ENCODE peak calls at places on chromosome 14, in four cellular contexts. P is foreskin fibroblast, F is OCI-LY7, U is upper lobe of right lung. W is an unnamed sample.

GRCh38 chr14:100902792-100903191 is 730 bp downstream of the RTL1 start:
- DNase-seq in F (no peak), P (no peak), U (no peak), W (no peak)

GRCh38 chr14:100536141-100536540 is 51.1 kb downstream of the BEGAIN start:
- DNase-seq in F (no peak), U (peak; percentile 33), P (no peak), W (no peak)

GRCh38 chr14:76880432-76880831 is 54.2 kb downstream of the LRRC74A start:
- DNase-seq in U (no peak), P (no peak), F (no peak), W (no peak)

GRCh38 chr14:104678901-104679705 is 10.3 kb upstream of the INF2 start:
- DNase-seq in F (no peak), U (no peak), P (no peak), W (no peak)

GRCh38 chr14:54462048-54462447 is 20.9 kb upstream of the CNIH1 start:
- DNase-seq in U (no peak), F (no peak), P (no peak), W (no peak)

GRCh38 chr14:104355949-104356737 is 217.8 kb downstream of the KIF26A start:
- DNase-seq in P (no peak), U (peak; percentile 59), F (no peak), W (no peak)

GRCh38 chr14:35963209-35963608 is 137.1 kb downstream of the BRMS1L start:
- DNase-seq in P (no peak), U (no peak), F (no peak), W (no peak)

GRCh38 chr14:68546839-68547238 is 246.0 kb downstream of the ZFP36L1 start:
- DNase-seq in U (no peak), F (no peak), P (peak; percentile 88), W (peak; percentile 86)

GRCh38 chr14:26276757-26277156 is 321.1 kb downstream of the NOVA1 start:
- DNase-seq in F (no peak), U (no peak), P (no peak), W (no peak)

GRCh38 chr14:75794615-75795038 is 133.6 kb downstream of the TTLL5 start:
- DNase-seq in U (no peak), P (peak; percentile 32), F (no peak), W (peak; percentile 82)

GRCh38 chr14:81211844-81212243 is 8.9 kb downstream of the GTF2A1 start:
- DNase-seq in P (no peak), F (peak; percentile 37), U (no peak), W (peak; percentile 23)

GRCh38 chr14:38209572-38210159 is 2.0 kb downstream of the SSTR1 start:
- DNase-seq in U (no peak), F (no peak), P (no peak), W (peak; percentile 50)

GRCh38 chr14:70555890-70556289 is 21.1 kb upstream of the ADAM20 start:
- DNase-seq in P (peak; percentile 21), F (no peak), U (no peak), W (peak; percentile 9)

GRCh38 chr14:100608586-100609330 is 21.5 kb upstream of the BEGAIN start:
- DNase-seq in U (peak; percentile 56), F (no peak), P (no peak), W (no peak)

GRCh38 chr14:33992274-33993050 is 41.6 kb upstream of the EGLN3 start:
- DNase-seq in P (no peak), U (no peak), F (no peak), W (no peak)

GRCh38 chr14:83849999-83850611 is 1679.8 kb upstream of the FLRT2 start:
- DNase-seq in U (no peak), F (no peak), P (no peak), W (no peak)

GRCh38 chr14:31269599-31270195 is 62.1 kb upstream of the HECTD1 start:
- DNase-seq in U (no peak), F (no peak), P (no peak), W (peak; percentile 9)

GRCh38 chr14:69877492-69877891 is 1.7 kb upstream of the SMOC1 start:
- DNase-seq in P (no peak), F (peak; percentile 6), U (no peak), W (peak; percentile 9)

GRCh38 chr14:95452176-95452889 is 64.1 kb downstream of the SYNE3 start:
- DNase-seq in U (no peak), P (no peak), F (peak; percentile 61), W (peak; percentile 12)

GRCh38 chr14:100285021-100285912 is 21.0 kb downstream of the SLC25A29 start:
- DNase-seq in F (peak; percentile 82), U (peak; percentile 89), P (peak; percentile 47), W (peak; percentile 53)

GRCh38 chr14:67413806-67414769 is 2.1 kb upstream of the PLEK2 start:
- DNase-seq in U (no peak), F (no peak), P (peak; percentile 80), W (peak; percentile 43)

GRCh38 chr14:92503756-92504491 is 9.7 kb upstream of the RIN3 start:
- DNase-seq in U (no peak), P (peak; percentile 88), F (no peak), W (peak; percentile 66)

GRCh38 chr14:69886843-69887242 is 7.6 kb downstream of the SMOC1 start:
- DNase-seq in P (peak; percentile 49), F (no peak), U (no peak), W (no peak)

GRCh38 chr14:95535226-95536021 is 574 bp downstream of the GLRX5 start:
- DNase-seq in F (peak; percentile 40), U (peak; percentile 73), P (no peak), W (no peak)

GRCh38 chr14:59677771-59678211 is 101.2 kb upstream of the CCDC175 start:
- DNase-seq in F (no peak), U (no peak), P (no peak), W (no peak)

GRCh38 chr14:38544766-38545165 is 288.9 kb upstream of the CLEC14A start:
- DNase-seq in P (no peak), U (no peak), F (no peak), W (no peak)

GRCh38 chr14:76904740-76905569 is 78.7 kb downstream of the LRRC74A start:
- DNase-seq in P (peak; percentile 100), F (peak; percentile 83), U (peak; percentile 87), W (peak; percentile 91)

GRCh38 chr14:75577724-75578098 is 709 bp upstream of the FLVCR2 start:
- DNase-seq in U (peak; percentile 92), P (peak; percentile 81), F (peak; percentile 54), W (peak; percentile 84)

GRCh38 chr14:50775357-50775756 is 55.6 kb downstream of the NIN start:
- DNase-seq in U (no peak), F (no peak), P (peak; percentile 78), W (peak; percentile 85)
- H3K4me3 ChIP-seq in U (no peak overlapping the region), F (no peak overlapping the region), P (no peak overlapping the region), W (no peak overlapping the region)

GRCh38 chr14:32625211-32625610 is 296.1 kb downstream of the AKAP6 start:
- DNase-seq in P (no peak), F (no peak), U (no peak), W (no peak)
- TF ChIP-seq CTCF in P (no peak), F (no peak), U (no peak), W (no peak)

GRCh38 chr14:50116221-50116956 is at the start of gene VCPKMT:
- DNase-seq in U (peak; percentile 97), P (peak; percentile 88), F (peak; percentile 96), W (peak; percentile 91)

GRCh38 chr14:50113381-50113811 is 3.0 kb downstream of the VCPKMT start:
- DNase-seq in U (no peak), P (no peak), F (no peak), W (no peak)

GRCh38 chr14:50117456-50117855 is 1.1 kb upstream of the VCPKMT start:
- DNase-seq in U (no peak), F (no peak), P (no peak), W (no peak)

GRCh38 chr14:50121506-50121905 is 5.1 kb upstream of the VCPKMT start:
- DNase-seq in U (no peak), P (no peak), F (no peak), W (no peak)

DNA sequence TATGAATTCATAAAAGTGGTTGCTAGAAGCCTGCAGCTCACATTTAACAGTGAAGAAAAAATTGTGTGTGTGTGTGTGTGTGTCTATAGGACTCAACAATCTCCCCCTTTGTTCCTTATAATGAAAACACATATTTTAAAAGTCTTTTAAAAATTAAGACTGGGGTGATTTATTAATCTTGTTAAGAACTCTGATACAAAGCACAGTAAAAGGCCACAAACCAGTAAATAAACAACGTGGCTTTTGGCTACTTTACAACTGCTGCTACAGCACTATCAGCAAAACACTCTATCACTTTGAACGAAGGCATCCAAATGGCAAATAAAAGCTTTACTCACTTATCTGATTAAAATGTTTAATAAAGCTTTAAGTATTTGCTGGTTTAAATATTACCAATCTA is 614 bp upstream of the VCPKMT start:
- DNase-seq in U (no peak), P (no peak), F (no peak), W (no peak)
- H3K4me3 ChIP-seq in U (peak overlapping the region; percentile 63), P (peak overlapping the region; percentile 84), F (peak overlapping the region; percentile 78), W (no peak overlapping the region)

GRCh38 chr14:72554401-72554800 is 339.5 kb downstream of the DPF3 start:
- DNase-seq in P (no peak), F (no peak), U (no peak), W (no peak)

GRCh38 chr14:72555609-72556000 is 338.3 kb downstream of the DPF3 start:
- DNase-seq in U (no peak), P (no peak), F (no peak), W (no peak)

GRCh38 chr14:72553656-72554055 is 340.2 kb downstream of the DPF3 start:
- DNase-seq in U (no peak), F (no peak), P (no peak), W (no peak)

GRCh38 chr14:72553161-72553560 is 340.7 kb downstream of the DPF3 start:
- DNase-seq in P (no peak), F (no peak), U (no peak), W (no peak)

GRCh38 chr14:72554994-72555608 is 338.8 kb downstream of the DPF3 start:
- DNase-seq in F (no peak), U (no peak), P (no peak), W (no peak)
- TF ChIP-seq CTCF in F (no peak), U (no peak), P (no peak), W (peak; percentile 17)

DNA sequence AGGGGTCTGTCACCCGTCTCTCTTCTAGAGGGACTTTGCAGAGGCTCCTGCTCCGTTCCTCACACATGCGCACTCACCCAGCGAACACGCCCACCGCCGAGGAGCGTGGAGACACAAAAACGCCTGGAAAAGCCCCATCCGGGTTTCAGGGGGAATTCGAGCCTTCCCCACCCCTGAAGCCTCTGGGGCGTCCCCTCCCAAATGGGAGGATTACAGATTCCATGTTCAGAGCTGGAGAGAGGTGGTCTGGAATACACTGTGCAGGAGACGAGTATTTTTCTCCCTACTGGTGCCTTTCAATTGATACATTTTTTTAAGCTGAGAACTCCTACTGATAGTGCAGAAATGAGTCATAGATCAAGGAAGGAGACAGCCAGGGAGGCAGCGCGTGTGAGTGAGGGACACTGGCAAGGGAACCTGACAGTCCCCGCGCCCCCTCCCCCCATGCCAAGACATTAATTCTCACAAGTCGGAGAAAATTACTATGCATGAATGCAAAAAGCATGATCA is 37.0 kb downstream of the BCL11B start:
- DNase-seq in P (no peak), F (no peak), U (no peak), W (no peak)
- H3K4me3 ChIP-seq in P (no peak overlapping the region), F (no peak overlapping the region), U (no peak overlapping the region), W (no peak overlapping the region)

W was measured in fibroblast of villous mesenchyme.